ENCODE peak calls at places on chromosomes 5 and 9, in nine cellular contexts. K is fibroblast of the aortic adventitia; G is keratinocyte; M is NCI-H446; L is A549; J is activated naive CD4-positive, alpha-beta T cell; I is upper lobe of right lung; S is hypothalamus; Q is HL-60. Y is an unnamed sample.

GRCh38 chr9:121826711-121827110 is 175.3 kb downstream of the DAB2IP start:
- DNase-seq in K (no peak), G (no peak), M (no peak), L (no peak), J (no peak), I (peak; percentile 36), S (no peak), Q (no peak), Y (no peak)

GRCh38 chr9:14210428-14210827 is 103.5 kb downstream of the NFIB start:
- DNase-seq in K (no peak), G (no peak), M (no peak), L (no peak), J (no peak), I (no peak), S (no peak), Q (no peak), Y (no peak)

GRCh38 chr9:97923529-97924108 is 1.3 kb upstream of the TRMO start:
- DNase-seq in K (peak; percentile 87), G (peak; percentile 23), M (peak; percentile 42), L (peak; percentile 51), J (peak; percentile 53), I (peak; percentile 74), S (peak; percentile 44), Q (peak; percentile 78), Y (peak; percentile 81)

GRCh38 chr5:79619849-79620248 is 7.6 kb downstream of the TENT2 start:
- DNase-seq in K (no peak), G (no peak), M (no peak), L (no peak), J (no peak), I (no peak), S (no peak), Q (no peak), Y (no peak)

GRCh38 chr5:132839426-132840301 is 9.2 kb upstream of the SHROOM1 start:
- DNase-seq in K (peak; percentile 82), G (no peak), M (no peak), L (no peak), J (no peak), I (peak; percentile 30), S (no peak), Q (no peak), Y (no peak)

GRCh38 chr9:135329571-135330306 is 149.8 kb upstream of the PPP1R26 start:
- DNase-seq in K (no peak), G (no peak), M (no peak), L (no peak), J (no peak), I (peak; percentile 44), S (no peak), Q (no peak), Y (no peak)

GRCh38 chr5:147427784-147428401 is 82.0 kb downstream of the DPYSL3 start:
- DNase-seq in K (peak; percentile 78), G (no peak), M (peak; percentile 59), L (no peak), J (no peak), I (no peak), S (no peak), Q (no peak), Y (no peak)

GRCh38 chr9:95313010-95313498 is 4.5 kb downstream of the FANCC start:
- DNase-seq in K (peak; percentile 58), G (peak; percentile 41), M (peak; percentile 49), L (peak; percentile 92), J (no peak), I (peak; percentile 89), S (peak; percentile 15), Q (no peak), Y (peak; percentile 89)

GRCh38 chr5:55104036-55104767 is 1.8 kb downstream of the GZMA start:
- DNase-seq in K (peak; percentile 10), G (no peak), M (no peak), L (no peak), J (no peak), I (no peak), S (no peak), Q (no peak), Y (no peak)

GRCh38 chr9:88355166-88355565 is 33.1 kb upstream of the SPIN1 start:
- DNase-seq in K (no peak), G (peak; percentile 55), M (no peak), L (no peak), J (no peak), I (no peak), S (no peak), Q (no peak), Y (no peak)

GRCh38 chr5:128349044-128349629 is 188.9 kb downstream of the FBN2 start:
- DNase-seq in K (no peak), G (peak; percentile 46), M (no peak), L (no peak), J (no peak), I (no peak), S (no peak), Q (no peak), Y (no peak)

GRCh38 chr5:150596313-150596712 is 44.1 kb upstream of the SYNPO start:
- DNase-seq in K (no peak), G (no peak), M (no peak), L (no peak), J (no peak), I (peak; percentile 42), S (no peak), Q (no peak), Y (no peak)

GRCh38 chr9:6051511-6051950 is 36.1 kb upstream of the RANBP6 start:
- DNase-seq in K (no peak), G (no peak), M (no peak), L (no peak), J (no peak), I (no peak), S (no peak), Q (no peak), Y (no peak)

GRCh38 chr9:71890042-71890680 is 20.8 kb downstream of the ABHD17B start:
- DNase-seq in K (no peak), G (no peak), M (no peak), L (no peak), J (no peak), I (no peak), S (no peak), Q (no peak), Y (no peak)

GRCh38 chr5:179805529-179806249 is 977 bp downstream of the MGAT4B start:
- DNase-seq in K (no peak), G (no peak), M (no peak), L (no peak), J (no peak), I (peak; percentile 81), S (no peak), Q (peak; percentile 45), Y (no peak)

GRCh38 chr9:73371801-73372200 is 220.1 kb downstream of the ANXA1 start:
- DNase-seq in K (no peak), G (no peak), M (no peak), L (no peak), J (no peak), I (no peak), S (no peak), Q (no peak), Y (no peak)